ENCODE peak calls at places on chromosomes 2 and 18, in ten cellular contexts. K is astrocyte of the spinal cord, G is cardiac muscle cell, C is A549, U is uterus, P is fibroblast of villous mesenchyme, M is AG10803, X is heart left ventricle, J is WERI-Rb-1, Y is neural progenitor cell. I is an unnamed sample.

GRCh38 chr2:232897971-232898408 is 27.9 kb downstream of the SNORC start:
- DNase-seq in K (no peak), G (no peak), C (no peak), U (no peak), P (no peak), M (no peak), X (no peak), J (no peak), Y (no peak), I (no peak)

GRCh38 chr2:120397362-120397811 is 51.5 kb downstream of the INHBB start:
- DNase-seq in K (no peak), G (no peak), C (peak; percentile 74), U (no peak), P (peak; percentile 3), M (peak; percentile 46), X (peak; percentile 6), J (no peak), Y (no peak), I (peak; percentile 24)

GRCh38 chr2:238287702-238288649 is at the start of gene PER2:
- DNase-seq in K (peak; percentile 90), G (peak; percentile 78), C (peak; percentile 71), U (peak; percentile 74), P (peak; percentile 87), M (peak; percentile 92), X (peak; percentile 67), J (peak; percentile 42), Y (peak; percentile 52), I (peak; percentile 82)

GRCh38 chr2:54483426-54483825 is 27.3 kb downstream of the SPTBN1 start:
- DNase-seq in K (peak; percentile 62), G (no peak), C (peak; percentile 29), U (no peak), P (peak; percentile 62), M (peak; percentile 76), X (no peak), J (no peak), Y (no peak), I (peak; percentile 61)

GRCh38 chr2:10721344-10722251 is at the start of gene ATP6V1C2:
- DNase-seq in K (no peak), G (peak; percentile 78), C (peak; percentile 40), U (no peak), P (no peak), M (no peak), X (no peak), J (peak; percentile 65), Y (peak; percentile 91), I (peak; percentile 31)

GRCh38 chr18:49968649-49969309 is 155.4 kb upstream of the ACAA2 start:
- DNase-seq in K (no peak), G (no peak), C (no peak), U (no peak), P (no peak), M (no peak), X (no peak), J (no peak), Y (no peak), I (no peak)

GRCh38 chr18:32470136-32470712 is 458 bp downstream of the GAREM1 start:
- DNase-seq in K (no peak), G (peak; percentile 75), C (peak; percentile 12), U (peak; percentile 39), P (peak; percentile 17), M (peak; percentile 16), X (peak; percentile 33), J (peak; percentile 17), Y (peak; percentile 69), I (peak; percentile 35)

GRCh38 chr2:29224693-29225551 is 109.7 kb downstream of the CLIP4 start:
- DNase-seq in K (no peak), G (no peak), C (no peak), U (no peak), P (no peak), M (no peak), X (no peak), J (no peak), Y (no peak), I (no peak)

DNA sequence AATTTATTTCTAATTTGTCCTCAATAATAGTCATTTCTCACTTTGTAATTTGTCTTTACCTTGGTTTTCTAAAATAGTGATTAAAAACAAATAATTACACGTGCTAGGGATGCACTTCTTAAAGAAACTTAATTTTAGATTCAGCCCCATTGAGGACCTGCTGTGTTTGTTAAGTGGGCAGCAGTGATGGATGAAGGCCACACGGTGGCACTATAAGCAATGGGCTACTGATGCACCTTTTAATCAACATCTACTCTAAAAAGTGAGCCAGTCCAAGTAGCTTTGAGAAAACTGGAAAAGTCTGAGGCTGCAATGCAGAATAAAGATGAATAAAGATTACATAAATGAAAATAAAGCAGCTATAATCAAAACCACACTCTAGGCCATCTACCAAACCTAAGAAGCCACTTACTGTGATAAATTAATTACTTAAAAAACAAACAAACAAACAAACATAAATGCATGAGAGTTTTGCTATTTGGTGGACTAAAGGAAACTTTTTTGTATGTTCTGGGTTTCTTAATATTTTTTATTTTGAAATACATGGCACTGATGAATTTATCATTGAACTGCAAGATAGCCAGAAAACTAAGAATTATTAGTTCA is 89.3 kb downstream of the PDE11A start:
- DNase-seq in K (peak; percentile 66), G (peak; percentile 71), C (peak; percentile 48), U (no peak), P (peak; percentile 51), M (peak; percentile 75), X (no peak), J (peak; percentile 44), Y (peak; percentile 69), I (peak; percentile 76)
- TF ChIP-seq CTCF in K (peak; percentile 94), G (peak; percentile 89), C (peak; percentile 78), U (peak; percentile 32), P (peak; percentile 84), M (peak; percentile 98), X (peak; percentile 48), J (peak; percentile 79), Y (peak; percentile 96), I (peak; percentile 65)

GRCh38 chr18:67845035-67845434 is 328.5 kb upstream of the DSEL start:
- DNase-seq in K (no peak), G (no peak), C (no peak), U (no peak), P (no peak), M (no peak), X (no peak), J (no peak), Y (no peak), I (peak; percentile 20)
- TF ChIP-seq CTCF in K (peak; percentile 10), G (peak; percentile 19), C (no peak), U (no peak), P (peak; percentile 9), M (peak; percentile 27), X (no peak), J (no peak), Y (peak; percentile 10), I (peak; percentile 18)

GRCh38 chr2:38750793-38751042 is 443 bp downstream of the SRSF7 start:
- DNase-seq in K (no peak), G (no peak), C (peak; percentile 76), U (peak; percentile 70), P (peak; percentile 46), M (no peak), X (peak; percentile 71), J (peak; percentile 78), Y (peak; percentile 76), I (peak; percentile 54)

GRCh38 chr2:38750011-38750792 is 959 bp downstream of the SRSF7 start:
- DNase-seq in K (peak; percentile 30), G (peak; percentile 56), C (no peak), U (peak; percentile 69), P (peak; percentile 36), M (peak; percentile 32), X (peak; percentile 73), J (peak; percentile 29), Y (peak; percentile 63), I (peak; percentile 52)

GRCh38 chr2:38748391-38748790 is 2.8 kb downstream of the SRSF7 start:
- DNase-seq in K (no peak), G (no peak), C (no peak), U (no peak), P (no peak), M (no peak), X (no peak), J (no peak), Y (no peak), I (no peak)

GRCh38 chr2:38747819-38748218 is 3.3 kb downstream of the SRSF7 start:
- DNase-seq in K (no peak), G (no peak), C (no peak), U (no peak), P (peak; percentile 28), M (no peak), X (no peak), J (no peak), Y (no peak), I (no peak)

DNA sequence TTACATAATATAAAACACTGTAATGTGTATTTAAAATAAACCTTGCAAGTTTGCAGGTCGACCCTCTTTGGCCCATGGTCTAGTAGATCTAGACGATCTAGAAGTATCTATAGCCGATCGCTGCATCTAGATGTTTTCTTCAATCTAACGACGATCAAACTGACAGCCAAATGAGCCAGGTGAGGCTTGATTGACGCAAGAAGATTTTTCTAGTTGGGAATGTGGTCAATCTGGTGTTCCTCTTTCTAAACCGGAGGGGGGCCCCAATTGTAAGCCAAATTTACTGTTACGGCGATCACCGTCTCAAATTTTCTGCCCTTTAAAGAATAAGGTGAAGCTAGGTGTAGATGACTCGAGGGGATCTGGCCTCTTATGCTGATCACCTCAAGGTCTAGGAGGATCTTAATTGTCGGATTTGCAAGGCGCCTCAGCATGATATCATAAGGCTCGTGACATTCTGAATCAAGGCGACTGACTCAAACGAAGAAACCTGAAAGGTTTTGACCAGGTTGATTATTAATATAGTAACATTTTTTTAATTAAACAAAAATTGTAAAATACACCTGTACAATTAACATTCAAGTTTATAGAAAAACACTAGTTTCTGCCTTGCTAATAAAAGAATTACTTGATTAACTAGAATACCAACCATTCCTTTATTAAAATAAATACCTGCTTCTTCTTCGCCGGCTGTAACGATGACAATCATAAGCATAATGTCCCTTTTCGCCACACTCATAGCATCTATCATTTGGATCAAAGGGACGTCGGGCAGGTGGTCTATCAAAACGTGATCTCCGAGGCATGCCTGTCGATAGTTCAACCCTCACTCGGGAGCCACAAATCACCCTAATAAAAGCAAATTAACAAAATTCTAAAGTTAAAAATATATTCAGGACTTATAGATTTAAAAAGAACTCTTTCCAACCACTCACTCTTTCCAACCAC is 2.0 kb downstream of the SRSF7 start:
- DNase-seq in K (no peak), G (no peak), C (no peak), U (no peak), P (no peak), M (no peak), X (no peak), J (no peak), Y (no peak), I (no peak)
- TF ChIP-seq CTCF in K (no peak), G (no peak), C (no peak), U (no peak), P (no peak), M (no peak), X (no peak), J (no peak), Y (no peak), I (no peak)

GRCh38 chr2:42929985-42930581 is 137.7 kb upstream of the HAAO start:
- DNase-seq in K (peak; percentile 90), G (no peak), C (no peak), U (peak; percentile 42), P (peak; percentile 89), M (peak; percentile 90), X (no peak), J (peak; percentile 68), Y (no peak), I (no peak)

GRCh38 chr2:42929577-42929984 is 137.2 kb upstream of the HAAO start:
- DNase-seq in K (no peak), G (no peak), C (no peak), U (no peak), P (no peak), M (no peak), X (no peak), J (no peak), Y (peak; percentile 31), I (no peak)

GRCh38 chr2:42928161-42928691 is 135.8 kb upstream of the HAAO start:
- DNase-seq in K (no peak), G (no peak), C (no peak), U (no peak), P (no peak), M (no peak), X (no peak), J (no peak), Y (peak; percentile 64), I (no peak)

GRCh38 chr2:42927334-42928160 is 135.2 kb upstream of the HAAO start:
- DNase-seq in K (no peak), G (no peak), C (no peak), U (peak; percentile 49), P (no peak), M (no peak), X (peak; percentile 75), J (no peak), Y (peak; percentile 18), I (no peak)

GRCh38 chr2:42928692-42929576 is 136.6 kb upstream of the HAAO start:
- DNase-seq in K (no peak), G (peak; percentile 53), C (peak; percentile 63), U (no peak), P (peak; percentile 61), M (peak; percentile 44), X (no peak), J (peak; percentile 95), Y (peak; percentile 76), I (no peak)
- TF ChIP-seq CTCF in K (peak; percentile 68), G (peak; percentile 64), C (peak; percentile 40), U (peak; percentile 32), P (peak; percentile 61), M (peak; percentile 55), X (peak; percentile 35), J (peak; percentile 90), Y (peak; percentile 67), I (peak; percentile 20)

I was measured in MCF 10A.